ENCODE peak calls at places on chromosome 5, in four cellular contexts. A, N, L and H are unnamed samples.
A peak's percentile ranks its signal among the peaks of the same experiment; 100 is the strongest.

GRCh38 chr5:34521628-34522290 is 134.4 kb upstream of the RAI14 start:
- DNase-seq in A (no peak), N (no peak), L (no peak), H (no peak)

GRCh38 chr5:96572864-96573512 is 89.2 kb upstream of the CAST start:
- DNase-seq in A (no peak), N (no peak), L (peak; percentile 89), H (no peak)

GRCh38 chr5:52834320-52834719 is 46.6 kb downstream of the ITGA1 start:
- DNase-seq in A (no peak), N (no peak), L (no peak), H (no peak)

GRCh38 chr5:92552206-92553160 is 1028.5 kb downstream of the NR2F1-AS1 start:
- DNase-seq in A (no peak), N (no peak), L (peak; percentile 99), H (no peak)

GRCh38 chr5:124997186-124997893 is 250.9 kb upstream of the ZNF608 start:
- DNase-seq in A (no peak), N (no peak), L (no peak), H (no peak)

GRCh38 chr5:149893403-149893931 is 51.1 kb downstream of the PDE6A start:
- DNase-seq in A (no peak), N (no peak), L (no peak), H (no peak)

GRCh38 chr5:36948041-36948440 is 71.5 kb downstream of the NIPBL start:
- DNase-seq in A (no peak), N (no peak), L (peak; percentile 75), H (no peak)

GRCh38 chr5:74334434-74335364 is 305.8 kb downstream of the ENC1 start:
- DNase-seq in A (no peak), N (no peak), L (no peak), H (no peak)

GRCh38 chr5:132237141-132237540 is 9.5 kb upstream of the P4HA2 start:
- DNase-seq in A (no peak), N (peak; percentile 3), L (peak; percentile 25), H (no peak)

GRCh38 chr5:112594060-112594850 is 143.4 kb upstream of the APC start:
- DNase-seq in A (no peak), N (no peak), L (peak; percentile 48), H (peak; percentile 35)

GRCh38 chr5:126780165-126780827 is 3.4 kb downstream of the LMNB1 start:
- DNase-seq in A (peak; percentile 60), N (peak; percentile 51), L (peak; percentile 75), H (peak; percentile 74)

DNA sequence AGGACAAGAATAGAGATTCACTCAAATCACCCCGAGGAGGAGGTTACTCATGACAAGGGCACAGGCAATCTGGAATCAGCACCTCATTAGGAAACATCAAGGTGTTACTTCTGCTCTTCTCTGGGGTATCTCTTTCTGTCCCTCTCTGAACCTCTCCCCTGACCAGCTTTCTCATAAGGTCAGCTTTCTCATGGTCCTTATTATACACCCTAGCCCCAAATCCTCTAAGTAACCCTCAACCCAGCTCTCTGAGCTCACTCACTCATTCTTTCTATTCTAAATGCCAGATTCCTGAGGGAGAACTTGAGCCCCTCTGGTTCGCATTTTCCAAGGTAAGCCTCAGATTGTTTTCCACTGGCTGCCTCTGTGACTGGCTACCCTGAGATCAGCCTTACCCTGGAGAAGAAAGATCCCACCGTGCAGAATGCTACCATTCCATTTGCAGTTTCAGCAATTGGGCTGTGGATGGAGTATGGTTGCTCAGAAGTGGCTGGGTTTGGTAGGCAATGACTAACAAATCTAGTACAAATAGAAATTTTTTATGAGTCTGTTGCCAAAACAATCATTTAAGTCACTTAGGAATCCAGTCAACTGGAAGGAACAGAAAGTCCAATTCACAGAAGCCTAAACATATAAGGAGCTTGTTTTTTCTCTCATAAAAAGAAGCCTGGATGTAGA is 9.0 kb upstream of the TIMD4 start:
- DNase-seq in A (no peak), N (no peak), L (no peak), H (no peak)
- TF ChIP-seq CTCF in A (no peak), N (no peak), L (no peak), H (no peak)

GRCh38 chr5:143217065-143217803 is 186.3 kb downstream of the NR3C1 start:
- DNase-seq in A (no peak), N (no peak), L (peak; percentile 60), H (no peak)
- TF ChIP-seq CTCF in A (no peak), N (no peak), L (no peak), H (peak; percentile 16)

GRCh38 chr5:64384761-64385160 is 121.1 kb upstream of the RGS7BP start:
- DNase-seq in A (peak; percentile 9), N (no peak), L (no peak), H (peak; percentile 15)
- TF ChIP-seq CTCF in A (no peak), N (no peak), L (no peak), H (peak; percentile 67)

DNA sequence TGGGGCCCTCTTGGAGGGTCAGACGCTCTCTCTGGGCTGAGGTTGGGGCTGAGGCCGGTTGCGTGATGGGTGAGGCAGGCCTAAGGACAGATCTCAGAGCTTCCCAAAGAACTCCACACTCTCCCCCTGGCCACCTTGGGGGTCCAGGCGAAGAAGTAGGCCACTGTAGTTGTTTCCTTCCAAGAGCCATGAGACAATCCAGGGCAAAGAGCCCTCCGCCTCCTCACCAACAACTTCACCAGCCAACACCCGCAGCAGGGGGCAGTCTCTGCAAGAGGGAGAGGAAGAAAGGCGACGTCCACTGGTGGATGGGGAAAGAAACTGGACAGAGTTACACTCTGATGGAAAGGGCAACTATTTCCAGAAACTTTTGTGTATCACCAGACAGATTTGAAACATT is 10.7 kb downstream of the SLC35A4 start:
- DNase-seq in A (no peak), N (peak; percentile 71), L (peak; percentile 56), H (no peak)
- TF ChIP-seq CTCF in A (no peak), N (peak; percentile 65), L (peak; percentile 64), H (peak; percentile 46)

GRCh38 chr5:151168602-151169344 is 11.2 kb upstream of the ANXA6 start:
- DNase-seq in A (no peak), N (no peak), L (no peak), H (no peak)
- TF ChIP-seq CTCF in A (no peak), N (no peak), L (no peak), H (no peak)